ENCODE peak calls at places on chromosomes 11 and 22, in five cellular contexts. V is Kasumi-1, I is hippocampal formation, E is fibroblast of the aortic adventitia, D is HTR-8/SVneo. G is an unnamed sample.

GRCh38 chr22:44111562-44112155 is 69.1 kb upstream of the PARVG start:
- DNase-seq in V (no peak), I (no peak), E (no peak), D (no peak), G (no peak)

GRCh38 chr11:68661697-68662603 is 22.4 kb upstream of the GAL start:
- DNase-seq in V (no peak), I (no peak), E (no peak), D (no peak), G (no peak)

GRCh38 chr11:45182902-45183301 is 36.5 kb downstream of the PRDM11 start:
- DNase-seq in V (peak; percentile 13), I (no peak), E (peak; percentile 30), D (no peak), G (no peak)

GRCh38 chr11:28836285-28837081 is 728.3 kb downstream of the METTL15 start:
- DNase-seq in V (no peak), I (no peak), E (peak; percentile 98), D (peak; percentile 34), G (no peak)

GRCh38 chr11:47881145-47881544 is 33.0 kb upstream of the NUP160 start:
- DNase-seq in V (no peak), I (no peak), E (no peak), D (no peak), G (no peak)

GRCh38 chr11:108958446-108959123 is 293.7 kb downstream of the DDX10 start:
- DNase-seq in V (no peak), I (no peak), E (peak; percentile 39), D (peak; percentile 68), G (no peak)

GRCh38 chr11:10561043-10561818 is 7.2 kb downstream of the LYVE1 start:
- DNase-seq in V (no peak), I (no peak), E (no peak), D (no peak), G (no peak)

GRCh38 chr11:33329705-33330329 is 72.6 kb downstream of the HIPK3 start:
- DNase-seq in V (peak; percentile 80), I (peak; percentile 27), E (peak; percentile 83), D (peak; percentile 51), G (peak; percentile 16)

GRCh38 chr11:123286255-123286654 is 91.2 kb upstream of the CLMP start:
- DNase-seq in V (no peak), I (no peak), E (no peak), D (no peak), G (no peak)

GRCh38 chr11:85316967-85317366 is 310.2 kb downstream of the DLG2 start:
- DNase-seq in V (peak; percentile 62), I (no peak), E (no peak), D (no peak), G (no peak)

GRCh38 chr11:45450189-45450588 is 164.0 kb upstream of the SYT13 start:
- DNase-seq in V (no peak), I (no peak), E (peak; percentile 77), D (no peak), G (no peak)

GRCh38 chr22:19991645-19992451 is 24.8 kb downstream of the ARVCF start:
- DNase-seq in V (no peak), I (peak; percentile 14), E (no peak), D (no peak), G (no peak)

GRCh38 chr22:41687901-41688364 is 734 bp downstream of the SNU13 start:
- DNase-seq in V (peak; percentile 46), I (no peak), E (peak; percentile 36), D (no peak), G (peak; percentile 42)

GRCh38 chr22:44313385-44314006 is 745 bp upstream of the SHISAL1 start:
- DNase-seq in V (no peak), I (no peak), E (no peak), D (no peak), G (no peak)

GRCh38 chr22:37448521-37449150 is 21.4 kb upstream of the ELFN2 start:
- DNase-seq in V (no peak), I (no peak), E (no peak), D (no peak), G (no peak)

GRCh38 chr11:18844753-18845367 is 53.3 kb upstream of the PTPN5 start:
- DNase-seq in V (peak; percentile 62), I (no peak), E (peak; percentile 33), D (peak; percentile 30), G (no peak)

GRCh38 chr11:73342633-73343032 is 33.6 kb upstream of the RELT start:
- DNase-seq in V (no peak), I (no peak), E (no peak), D (no peak), G (peak; percentile 75)

GRCh38 chr11:12330491-12331231 is 46.7 kb upstream of the PARVA start:
- DNase-seq in V (no peak), I (peak; percentile 80), E (peak; percentile 20), D (no peak), G (no peak)

GRCh38 chr11:406796-407650 is 7.8 kb downstream of the SIGIRR start:
- DNase-seq in V (peak; percentile 92), I (peak; percentile 67), E (peak; percentile 77), D (peak; percentile 48), G (peak; percentile 79)

GRCh38 chr11:83241291-83241946 is 44.7 kb downstream of the CCDC90B start:
- DNase-seq in V (peak; percentile 36), I (no peak), E (peak; percentile 67), D (peak; percentile 54), G (peak; percentile 48)

GRCh38 chr22:36986242-36986821 is 32.9 kb downstream of the TST start:
- DNase-seq in V (peak; percentile 62), I (no peak), E (no peak), D (no peak), G (peak; percentile 44)

GRCh38 chr11:71488086-71488967 is 35.3 kb downstream of the NADSYN1 start:
- DNase-seq in V (no peak), I (no peak), E (peak; percentile 1), D (peak; percentile 88), G (no peak)

GRCh38 chr22:24184057-24184798 is 2.9 kb downstream of the SUSD2 start:
- DNase-seq in V (no peak), I (no peak), E (no peak), D (no peak), G (no peak)

GRCh38 chr11:95092549-95093324 is 3.1 kb downstream of the ENDOD1 start:
- DNase-seq in V (peak; percentile 40), I (no peak), E (peak; percentile 53), D (peak; percentile 21), G (no peak)

GRCh38 chr11:45322891-45323597 is 36.9 kb upstream of the SYT13 start:
- DNase-seq in V (no peak), I (no peak), E (no peak), D (no peak), G (no peak)

GRCh38 chr11:76566811-76567210 is 103.7 kb downstream of the LRRC32 start:
- DNase-seq in V (peak; percentile 45), I (no peak), E (no peak), D (no peak), G (no peak)

GRCh38 chr22:30038219-30038618 is 42.0 kb upstream of the HORMAD2 start:
- DNase-seq in V (no peak), I (no peak), E (peak; percentile 82), D (no peak), G (no peak)

GRCh38 chr11:48083427-48083826 is 103.1 kb downstream of the PTPRJ start:
- DNase-seq in V (no peak), I (no peak), E (peak; percentile 16), D (no peak), G (no peak)

GRCh38 chr11:57711414-57712255 is at the start of gene MED19:
- DNase-seq in V (peak; percentile 57), I (no peak), E (peak; percentile 63), D (peak; percentile 73), G (peak; percentile 82)

GRCh38 chr11:5204787-5205186 is 4.3 kb upstream of the OR51V1 start:
- DNase-seq in V (no peak), I (no peak), E (peak; percentile 88), D (peak; percentile 48), G (no peak)

GRCh38 chr22:41983516-41983915 is 14.3 kb downstream of the SEPTIN3 start:
- DNase-seq in V (no peak), I (no peak), E (peak; percentile 70), D (no peak), G (no peak)

G was measured in nephron progenitor cell.